ENCODE peak calls at places on chromosome 2, in five cellular contexts. H is A549, S is K562, A is GM12878, W is H1. F is an unnamed sample.

GRCh38 chr2:69720922-69721491 is 20.9 kb upstream of the ANXA4 start:
- DNase-seq in H (no peak), S (no peak), A (no peak), W (no peak), F (no peak)

GRCh38 chr2:120246546-120247300 is 5.9 kb upstream of the RALB start:
- DNase-seq in H (no peak), S (no peak), A (no peak), W (no peak), F (no peak)

GRCh38 chr2:53865264-53865663 is 5.5 kb upstream of the GPR75 start:
- DNase-seq in H (no peak), S (no peak), A (no peak), W (no peak), F (no peak)

GRCh38 chr2:168964251-168964807 is 63.2 kb downstream of the G6PC2 start:
- DNase-seq in H (no peak), S (no peak), A (no peak), W (no peak), F (no peak)

GRCh38 chr2:134988994-134989605 is 58.1 kb downstream of the MAP3K19 start:
- DNase-seq in H (peak), S (peak), A (no peak), W (no peak), F (peak)

GRCh38 chr2:42072349-42073118 is 24.7 kb downstream of the PKDCC start:
- DNase-seq in H (no peak), S (no peak), A (no peak), W (no peak), F (peak)

GRCh38 chr2:232838406-232838874 is 31.6 kb upstream of the SNORC start:
- DNase-seq in H (peak), S (peak), A (peak), W (no peak), F (peak)

GRCh38 chr2:2743164-2743571 is 412.1 kb upstream of the MYT1L start:
- DNase-seq in H (no peak), S (no peak), A (no peak), W (no peak), F (no peak)

GRCh38 chr2:71393216-71393615 is 60.1 kb upstream of the DYSF start:
- DNase-seq in H (no peak), S (no peak), A (no peak), W (no peak), F (no peak)

GRCh38 chr2:238910751-238911351 is 63.0 kb downstream of the TWIST2 start:
- DNase-seq in H (peak), S (no peak), A (no peak), W (no peak), F (no peak)

GRCh38 chr2:12720181-12720580 is 3.4 kb downstream of the TRIB2 start:
- DNase-seq in H (no peak), S (no peak), A (no peak), W (no peak), F (no peak)

GRCh38 chr2:98565286-98565860 is 42.9 kb downstream of the COA5 start:
- DNase-seq in H (no peak), S (no peak), A (no peak), W (no peak), F (no peak)

GRCh38 chr2:96113367-96113677 is 3.0 kb downstream of the ADRA2B start:
- DNase-seq in H (no peak), S (no peak), A (no peak), W (no peak), F (no peak)

GRCh38 chr2:215664847-215665525 is 229.1 kb upstream of the FN1 start:
- DNase-seq in H (peak), S (no peak), A (peak), W (no peak), F (peak)
- TF ChIP-seq KDM1A in H (no peak), S (no peak), A (no peak), W (no peak), F (no peak)

GRCh38 chr2:26597197-26597596 is 44.0 kb downstream of the CIB4 start:
- DNase-seq in H (no peak), S (no peak), A (no peak), W (no peak), F (no peak)
- TF ChIP-seq MAX in H (no peak), S (no peak), A (no peak), W (no peak), F (no peak)

DNA sequence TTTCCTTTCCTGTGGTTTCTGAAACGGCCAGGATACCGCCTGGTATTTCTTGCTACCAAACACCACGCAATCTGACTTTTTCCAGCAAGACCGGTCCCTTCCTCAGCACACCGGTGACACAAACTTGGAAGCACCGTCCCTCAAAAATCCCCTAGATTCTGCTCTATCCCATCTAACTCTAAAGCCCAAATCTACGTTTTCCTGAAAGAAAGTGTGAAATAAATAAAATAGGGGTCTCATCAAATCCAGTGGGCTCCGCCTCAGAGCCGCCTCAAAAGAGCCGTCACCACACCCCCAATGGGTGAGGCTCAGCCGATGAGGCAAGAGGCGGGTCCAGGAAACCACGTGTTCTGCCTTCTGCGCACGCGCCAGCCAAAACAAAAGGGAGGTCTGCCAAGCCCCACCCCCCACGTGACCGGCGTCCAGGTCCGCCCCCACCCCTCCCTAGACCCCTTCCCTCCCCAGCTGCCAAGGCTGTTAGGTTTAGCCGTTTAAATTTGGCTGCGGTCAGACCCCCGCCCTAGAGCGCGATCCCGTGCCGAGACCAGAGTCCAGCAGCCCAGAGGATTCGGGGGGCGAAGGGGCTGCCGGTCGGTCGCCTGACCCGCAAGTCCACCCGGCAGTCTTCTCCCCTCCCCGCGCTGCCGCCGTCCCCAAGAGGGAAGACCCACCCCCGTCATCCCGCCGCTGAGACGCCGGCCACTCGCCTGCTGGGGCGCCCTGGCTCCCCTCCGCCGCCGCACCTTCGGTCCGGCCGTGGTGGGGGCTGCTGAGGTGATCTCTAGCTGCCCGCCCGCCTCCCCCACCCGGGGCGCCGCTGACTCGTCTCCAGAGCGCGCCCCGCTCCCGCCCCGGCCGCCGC is 536 bp downstream of the KANSL1L start:
- DNase-seq in H (peak), S (peak), A (peak), W (peak), F (peak)
- TF ChIP-seq POLR2A in H (no peak), S (peak), A (peak), W (peak), F (peak)

GRCh38 chr2:202870431-202871160 is 970 bp downstream of the ICA1L start:
- DNase-seq in H (peak), S (peak), A (no peak), W (peak), F (peak)

DNA sequence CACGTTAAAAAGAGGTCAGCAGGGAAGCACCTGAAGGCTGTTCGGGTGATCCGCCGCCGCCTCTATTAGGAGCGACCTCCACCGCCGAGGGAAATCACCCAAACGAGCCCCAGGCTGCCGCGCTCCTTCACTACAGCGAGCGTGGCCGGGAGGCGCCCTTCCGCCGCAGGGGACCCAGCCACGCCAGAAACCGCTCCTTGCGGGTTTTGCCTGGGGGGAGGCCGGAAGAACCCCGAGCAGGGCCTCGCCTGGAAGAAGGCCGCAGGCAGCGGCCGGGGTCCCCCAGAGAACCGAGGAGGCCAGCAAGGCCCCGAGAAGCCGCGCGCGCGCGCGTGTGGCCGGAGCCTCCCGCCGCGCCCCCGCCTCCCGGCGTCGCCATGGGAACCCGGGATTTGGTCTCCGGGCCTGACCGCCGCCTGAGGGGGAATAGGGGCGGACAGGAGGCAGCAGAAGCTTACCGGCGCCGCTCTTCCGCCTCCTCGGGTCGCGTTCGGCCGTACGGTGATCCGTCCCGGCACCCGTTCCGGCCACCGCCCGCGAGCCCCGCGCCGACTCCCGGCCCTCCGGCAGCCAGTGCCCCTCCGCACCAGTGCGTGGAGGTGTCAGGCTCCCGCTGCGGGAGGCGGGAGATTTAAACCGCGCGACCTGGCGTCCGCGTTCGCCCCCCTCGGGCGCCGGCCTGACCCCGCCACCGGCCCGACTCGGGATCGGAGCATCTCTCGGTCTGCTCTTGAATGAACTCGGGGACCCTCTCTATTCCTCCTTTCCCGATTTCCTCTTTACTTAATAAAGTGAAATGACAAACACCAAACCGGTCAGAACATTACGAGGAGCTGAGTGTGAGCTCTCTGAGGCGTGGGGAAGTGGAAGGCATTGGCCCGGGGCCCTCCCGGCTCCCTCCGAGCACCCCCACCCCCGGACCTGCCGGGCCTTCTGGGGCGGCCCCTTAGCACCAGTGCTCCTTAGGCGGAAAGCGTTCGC is at the start of gene ICA1L:
- DNase-seq in H (peak), S (peak), A (no peak), W (no peak), F (peak)
- TF ChIP-seq KDM1A in H (peak), S (no peak), A (no peak), W (no peak), F (no peak)

DNA sequence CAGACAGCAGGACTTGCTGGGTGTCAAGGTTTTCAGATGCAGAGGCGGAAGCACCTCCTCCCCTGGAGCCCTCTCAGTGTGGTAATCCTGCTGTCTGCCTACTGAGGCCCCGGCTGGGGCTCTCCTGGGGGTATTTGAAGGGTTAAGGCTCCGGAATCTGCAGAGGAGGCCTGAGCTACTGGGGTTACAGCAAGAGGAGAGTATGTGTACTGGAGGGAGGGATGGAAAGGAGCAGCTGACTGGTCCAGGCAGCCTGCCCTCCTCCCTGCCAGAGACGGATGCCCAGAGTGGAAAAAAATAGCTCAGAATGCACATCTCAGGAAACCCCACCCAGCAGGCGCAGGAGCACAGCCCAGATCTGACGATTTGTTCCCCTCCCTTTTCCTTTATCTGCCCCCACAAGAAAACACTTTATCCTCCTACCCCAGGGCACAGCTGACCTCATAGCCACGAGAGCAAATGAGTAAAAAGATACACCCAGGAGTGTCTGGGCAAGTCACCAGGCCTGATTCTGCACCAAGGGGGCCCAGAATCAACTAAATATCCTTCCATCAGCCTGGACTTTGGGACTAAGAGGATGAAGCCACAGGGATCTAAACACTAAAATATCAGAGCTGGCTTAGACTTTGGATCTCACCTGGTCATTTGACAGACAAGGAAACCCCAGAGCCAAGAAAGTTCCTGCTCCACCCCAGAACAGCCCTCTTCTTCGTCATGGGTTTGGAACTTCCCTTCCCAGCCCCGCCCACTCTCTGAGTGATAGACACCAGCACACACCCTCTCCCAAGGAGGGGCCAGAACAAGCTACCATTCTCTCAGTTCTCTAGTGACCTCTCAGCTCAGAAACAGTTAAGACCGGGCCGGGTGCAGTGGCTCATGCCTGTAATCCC is 5.5 kb downstream of the TMBIM1 start:
- DNase-seq in H (peak), S (peak), A (peak), W (peak), F (peak)
- TF ChIP-seq MAX in H (no peak), S (no peak), A (no peak), W (no peak), F (no peak)